ENCODE peak calls at places on chromosome 2, in five cellular contexts. G is foreskin keratinocyte, T is tibial artery, W is HepG2, K is breast epithelium. P is an unnamed sample.
A peak's percentile ranks its signal among the peaks of the same experiment; 100 is the strongest.

GRCh38 chr2:9673914-9674481 is 43.2 kb upstream of the YWHAQ start:
- DNase-seq in G (no peak), T (no peak), W (no peak), K (no peak), P (no peak)

GRCh38 chr2:190562121-190562520 is 27.6 kb upstream of the NEMP2 start:
- DNase-seq in G (no peak), T (no peak), W (no peak), K (no peak), P (no peak)

GRCh38 chr2:96214554-96214953 is 5.9 kb upstream of the STARD7 start:
- DNase-seq in G (no peak), T (no peak), W (no peak), K (no peak), P (no peak)

GRCh38 chr2:202025816-202026215 is 7.8 kb upstream of the FZD7 start:
- DNase-seq in G (no peak), T (no peak), W (no peak), K (no peak), P (no peak)

GRCh38 chr2:189528617-189529016 is 52.0 kb downstream of the SLC40A1 start:
- DNase-seq in G (no peak), T (no peak), W (no peak), K (no peak), P (no peak)

GRCh38 chr2:218746960-218747359 is 35.0 kb upstream of the CYP27A1 start:
- DNase-seq in G (no peak), T (no peak), W (no peak), K (no peak), P (no peak)

GRCh38 chr2:234308814-234309195 is 188.1 kb downstream of the ARL4C start:
- DNase-seq in G (peak; percentile 79), T (no peak), W (no peak), K (no peak), P (no peak)

GRCh38 chr2:40332096-40332826 is 119.6 kb downstream of the SLC8A1 start:
- DNase-seq in G (peak; percentile 85), T (no peak), W (no peak), K (no peak), P (no peak)

GRCh38 chr2:99450199-99450598 is 39.6 kb downstream of the REV1 start:
- DNase-seq in G (peak; percentile 28), T (no peak), W (no peak), K (no peak), P (no peak)

GRCh38 chr2:227127236-227127635 is 36.8 kb downstream of the COL4A4 start:
- DNase-seq in G (no peak), T (no peak), W (no peak), K (no peak), P (peak; percentile 72)

GRCh38 chr2:19895535-19895934 is 6.2 kb downstream of the TTC32 start:
- DNase-seq in G (no peak), T (no peak), W (no peak), K (no peak), P (no peak)

GRCh38 chr2:102155703-102156515 is 13.4 kb downstream of the IL1R1 start:
- DNase-seq in G (peak; percentile 72), T (no peak), W (peak; percentile 100), K (no peak), P (peak; percentile 90)

GRCh38 chr2:21836766-21837543 is 713.2 kb downstream of the TDRD15 start:
- DNase-seq in G (no peak), T (no peak), W (no peak), K (no peak), P (no peak)

GRCh38 chr2:233051241-233052149 is 8.6 kb upstream of the INPP5D start:
- DNase-seq in G (peak; percentile 58), T (peak; percentile 81), W (no peak), K (peak; percentile 55), P (no peak)
- H3K27me3 ChIP-seq in G (peaks cover 37% of the 10 kb centered on the region), T (no peaks in the 10 kb centered on the region), W (peaks cover 4% of the 10 kb centered on the region), K (no peaks in the 10 kb centered on the region), P (no peaks in the 10 kb centered on the region)

GRCh38 chr2:240662681-240663080 is 20.0 kb downstream of the AQP12B start:
- DNase-seq in G (no peak), T (no peak), W (no peak), K (no peak), P (no peak)

GRCh38 chr2:240670402-240670801 is 12.3 kb downstream of the AQP12B start:
- DNase-seq in G (no peak), T (no peak), W (no peak), K (no peak), P (no peak)

GRCh38 chr2:240663791-240664190 is 18.9 kb downstream of the AQP12B start:
- DNase-seq in G (no peak), T (no peak), W (no peak), K (no peak), P (no peak)

DNA sequence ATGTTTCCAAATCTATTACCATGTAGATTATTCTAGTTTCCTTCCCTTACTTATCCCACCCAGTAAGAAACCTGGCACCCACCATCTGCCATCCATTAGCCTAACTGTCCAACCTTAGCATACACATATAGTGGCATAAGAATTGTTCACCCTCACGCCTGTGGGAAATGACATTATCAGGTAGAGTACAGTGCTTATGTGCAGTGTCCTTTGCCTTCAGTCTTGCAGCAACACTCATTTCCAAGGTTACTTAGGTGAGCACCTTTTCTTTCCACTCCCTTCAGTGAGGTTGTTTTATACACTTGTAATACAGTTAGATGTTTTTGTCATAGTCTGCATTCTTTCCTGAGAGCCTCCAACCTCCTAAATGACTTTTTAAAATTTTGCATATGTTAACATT is 18.1 kb downstream of the AQP12B start:
- DNase-seq in G (no peak), T (no peak), W (no peak), K (no peak), P (no peak)
- H3K27me3 ChIP-seq in G (peaks cover 48% of the 10 kb centered on the region), T (peaks cover 15% of the 10 kb centered on the region), W (no peaks in the 10 kb centered on the region), K (no peaks in the 10 kb centered on the region), P (no peaks in the 10 kb centered on the region)

DNA sequence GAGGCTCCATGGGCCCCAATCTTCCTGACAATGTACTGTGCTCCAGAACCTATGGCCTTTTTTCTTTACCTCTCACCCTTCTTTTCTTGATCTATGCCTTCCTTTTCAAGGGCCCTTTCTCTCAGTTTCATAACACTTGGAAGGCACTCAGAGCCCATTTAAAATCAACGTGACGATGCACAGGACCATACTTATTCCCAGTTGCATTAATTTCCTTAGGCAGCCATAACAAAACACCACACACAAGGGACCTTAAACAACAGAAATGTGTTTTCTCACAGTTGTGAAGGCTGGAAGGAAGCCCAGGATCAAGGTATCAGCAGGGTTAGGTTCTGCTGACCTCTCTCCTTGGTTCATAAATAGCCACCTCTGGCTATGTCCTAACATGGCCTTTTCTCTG is 414.0 kb upstream of the TNP1 start:
- DNase-seq in G (no peak), T (no peak), W (no peak), K (no peak), P (no peak)
- H3K27me3 ChIP-seq in G (no peaks in the 10 kb centered on the region), T (no peaks in the 10 kb centered on the region), W (no peaks in the 10 kb centered on the region), K (no peaks in the 10 kb centered on the region), P (no peaks in the 10 kb centered on the region)

GRCh38 chr2:120425014-120425413 is 79.1 kb downstream of the INHBB start:
- DNase-seq in G (no peak), T (no peak), W (no peak), K (no peak), P (no peak)
- H3K27me3 ChIP-seq in G (peaks cover 34% of the 10 kb centered on the region), T (peaks cover 25% of the 10 kb centered on the region), W (peaks cover 6% of the 10 kb centered on the region), K (no peaks in the 10 kb centered on the region), P (no peaks in the 10 kb centered on the region)

DNA sequence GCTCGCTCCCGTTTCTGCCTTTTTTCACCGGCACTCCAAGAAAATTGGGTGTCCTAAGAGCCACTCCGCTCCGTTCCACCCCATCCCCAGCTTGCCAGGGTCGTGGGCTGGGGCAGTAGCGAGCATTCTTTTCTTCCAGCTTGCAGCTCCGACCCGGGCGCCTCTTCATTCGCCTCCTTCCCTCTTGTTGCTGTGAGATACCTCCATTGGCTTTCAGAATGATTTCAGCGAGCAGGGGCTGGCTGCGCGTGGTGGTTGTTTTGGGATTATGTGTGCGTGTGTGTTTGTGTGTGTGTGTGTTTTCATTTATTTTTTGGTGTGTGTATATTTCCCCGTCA is 1.2 kb downstream of the HOXD3 start:
- DNase-seq in G (no peak), T (no peak), W (no peak), K (no peak), P (no peak)
- H3K27me3 ChIP-seq in G (peaks cover 73% of the 10 kb centered on the region), T (peaks cover 70% of the 10 kb centered on the region), W (peaks cover 12% of the 10 kb centered on the region), K (no peaks in the 10 kb centered on the region), P (no peaks in the 10 kb centered on the region)